ENCODE peak calls at places on chromosome 13, in four cellular contexts. Y is WTC11; D is activated CD4-positive, CD25-positive, alpha-beta regulatory T cell treated with anti-CD3 and anti-CD28 coated beads, Interleukin-2, amount 50 U/mL, for 16 hours; W is tibial nerve. N is an unnamed sample.

GRCh38 chr13:62482351-62482750 is 1066.7 kb upstream of the PCDH20 start:
- DNase-seq in Y (no peak), W (no peak), D (no peak), N (peak)

GRCh38 chr13:28761586-28761985 is 42.8 kb upstream of the SLC46A3 start:
- DNase-seq in Y (no peak), W (no peak), D (no peak), N (no peak)

GRCh38 chr13:111425326-111425725 is 104.9 kb downstream of the TEX29 start:
- DNase-seq in D (no peak), Y (no peak), W (no peak), N (no peak)

GRCh38 chr13:77207943-77208342 is 119.0 kb downstream of the MYCBP2 start:
- DNase-seq in W (no peak), Y (no peak), D (no peak), N (no peak)

GRCh38 chr13:50989476-50989875 is 79.9 kb downstream of the RNASEH2B start:
- DNase-seq in D (no peak), Y (no peak), W (peak), N (peak)

GRCh38 chr13:21850013-21851006 is 179.4 kb downstream of the FGF9 start:
- DNase-seq in D (no peak), Y (no peak), W (no peak), N (no peak)

GRCh38 chr13:20136781-20137703 is 23.8 kb downstream of the GJA3 start:
- DNase-seq in D (no peak), W (no peak), Y (peak), N (peak)

GRCh38 chr13:51832471-51833152 is 12.4 kb downstream of the TMEM272 start:
- DNase-seq in Y (no peak), W (peak), D (no peak), N (peak)

GRCh38 chr13:22569830-22570229 is 610.9 kb upstream of the SGCG start:
- DNase-seq in W (no peak), Y (no peak), D (no peak), N (no peak)

GRCh38 chr13:24272452-24273161 is 36.8 kb upstream of the C1QTNF9 start:
- DNase-seq in Y (no peak), W (no peak), D (no peak), N (no peak)

GRCh38 chr13:67296511-67296910 is 66.4 kb upstream of the PCDH9 start:
- DNase-seq in W (no peak), Y (no peak), D (no peak), N (no peak)

GRCh38 chr13:47437411-47437810 is 540.6 kb upstream of the HTR2A start:
- DNase-seq in D (no peak), W (no peak), Y (no peak), N (no peak)

GRCh38 chr13:107373551-107373950 is 805.6 kb upstream of the ARGLU1 start:
- DNase-seq in D (no peak), Y (no peak), W (no peak), N (peak)

GRCh38 chr13:59099182-59099950 is 1064.4 kb downstream of the DIAPH3 start:
- DNase-seq in D (no peak), W (no peak), Y (no peak), N (no peak)

GRCh38 chr13:97319088-97319487 is 97.0 kb downstream of the MBNL2 start:
- DNase-seq in Y (no peak), W (no peak), D (no peak), N (no peak)

GRCh38 chr13:79724348-79725103 is 243.6 kb downstream of the NDFIP2 start:
- DNase-seq in Y (no peak), W (no peak), D (no peak), N (no peak)

GRCh38 chr13:59906413-59907027 is 257.2 kb downstream of the DIAPH3 start:
- DNase-seq in D (no peak), Y (no peak), W (no peak), N (peak)

GRCh38 chr13:28568286-28568685 is 73.4 kb upstream of the FLT1 start:
- DNase-seq in Y (no peak), W (peak), D (no peak), N (no peak)